ENCODE peak calls at places on chromosomes 2 and 18, in eight cellular contexts. Y is amniotic stem cell; Z is CD8-positive, alpha-beta memory T cell; L is ascending aorta; N is kidney epithelial cell; U is activated naive CD8-positive, alpha-beta T cell treated with anti-CD3 and anti-CD28 coated beads, Interleukin-2, amount 50 U/mL, for 24 hours; C is NB4; J is HFF-Myc. F is an unnamed sample.

GRCh38 chr2:237735762-237736161 is 62.8 kb upstream of the RBM44 start:
- DNase-seq in Y (no peak), Z (no peak), L (no peak), N (no peak), U (no peak), C (no peak), J (no peak), F (no peak)

GRCh38 chr18:43682196-43682595 is 404.9 kb upstream of the SYT4 start:
- DNase-seq in Y (no peak), Z (no peak), L (no peak), N (no peak), U (no peak), C (no peak), J (no peak), F (no peak)

GRCh38 chr18:9876867-9877654 is 8.7 kb upstream of the TXNDC2 start:
- DNase-seq in Y (peak), Z (no peak), L (peak), N (no peak), U (no peak), C (peak), J (peak), F (peak)

GRCh38 chr18:79515944-79516351 is 120.2 kb downstream of the NFATC1 start:
- DNase-seq in Y (no peak), Z (no peak), L (no peak), N (no peak), U (no peak), C (no peak), J (no peak), F (no peak)

GRCh38 chr18:23889907-23890306 is 124.6 kb upstream of the TTC39C start:
- DNase-seq in Y (no peak), Z (no peak), L (no peak), N (no peak), U (no peak), C (no peak), J (no peak), F (no peak)

GRCh38 chr2:133811409-133812125 is 243.3 kb upstream of the NCKAP5 start:
- DNase-seq in Y (no peak), Z (no peak), L (no peak), N (no peak), U (no peak), C (peak), J (no peak), F (peak)

GRCh38 chr2:100142393-100142792 is at the start of gene AFF3:
- DNase-seq in Y (no peak), Z (no peak), L (no peak), N (no peak), U (peak), C (peak), J (no peak), F (peak)

GRCh38 chr2:19176977-19177376 is 181.4 kb downstream of the OSR1 start:
- DNase-seq in Y (peak), Z (no peak), L (no peak), N (no peak), U (no peak), C (no peak), J (no peak), F (no peak)

GRCh38 chr2:21040468-21041377 is 3.1 kb downstream of the APOB start:
- DNase-seq in Y (no peak), Z (no peak), L (no peak), N (no peak), U (no peak), C (no peak), J (no peak), F (no peak)

GRCh38 chr2:181813963-181814565 is 77.5 kb upstream of the ITPRID2 start:
- DNase-seq in Y (no peak), Z (no peak), L (no peak), N (no peak), U (no peak), C (peak), J (peak), F (peak)

GRCh38 chr2:202185816-202186221 is 52.6 kb downstream of the SUMO1 start:
- DNase-seq in Y (no peak), Z (no peak), L (no peak), N (no peak), U (no peak), C (no peak), J (no peak), F (no peak)

GRCh38 chr2:173400760-173401159 is 46.1 kb downstream of the CDCA7 start:
- DNase-seq in Y (no peak), Z (no peak), L (no peak), N (no peak), U (no peak), C (peak), J (no peak), F (no peak)

GRCh38 chr2:60496475-60496874 is 57.0 kb downstream of the BCL11A start:
- DNase-seq in Y (no peak), Z (no peak), L (no peak), N (no peak), U (no peak), C (no peak), J (no peak), F (no peak)

GRCh38 chr2:237942512-237942897 is 24.3 kb upstream of the UBE2F start:
- DNase-seq in Y (no peak), Z (no peak), L (no peak), N (no peak), U (no peak), C (no peak), J (no peak), F (no peak)

GRCh38 chr2:43083278-43083677 is 143.1 kb downstream of the ZFP36L2 start:
- DNase-seq in Y (no peak), Z (no peak), L (no peak), N (no peak), U (no peak), C (no peak), J (no peak), F (no peak)

GRCh38 chr2:144183744-144184143 is 336.2 kb downstream of the ZEB2 start:
- DNase-seq in Y (peak), Z (peak), L (no peak), N (no peak), U (peak), C (peak), J (peak), F (peak)

GRCh38 chr2:133314761-133315160 is 253.5 kb downstream of the NCKAP5 start:
- DNase-seq in Y (no peak), Z (no peak), L (no peak), N (no peak), U (no peak), C (no peak), J (no peak), F (no peak)

GRCh38 chr18:28176933-28177827 is at the start of gene CDH2:
- DNase-seq in Y (peak), Z (no peak), L (peak), N (peak), U (no peak), C (no peak), J (peak), F (no peak)

GRCh38 chr2:70083344-70084156 is 3.7 kb upstream of the PCBP1 start:
- DNase-seq in Y (no peak), Z (no peak), L (peak), N (peak), U (peak), C (peak), J (no peak), F (peak)

GRCh38 chr2:233413046-233413445 is 58.8 kb downstream of the DGKD start:
- DNase-seq in Y (no peak), Z (no peak), L (peak), N (no peak), U (no peak), C (no peak), J (no peak), F (no peak)

GRCh38 chr2:112985090-112985489 is 7.3 kb downstream of the IL36G start:
- DNase-seq in Y (no peak), Z (no peak), L (no peak), N (no peak), U (no peak), C (no peak), J (no peak), F (no peak)

GRCh38 chr2:65351948-65352595 is 80.3 kb downstream of the SPRED2 start:
- DNase-seq in Y (no peak), Z (no peak), L (no peak), N (no peak), U (no peak), C (no peak), J (no peak), F (no peak)

GRCh38 chr2:24199968-24200590 is 25.2 kb downstream of the FAM228A start:
- DNase-seq in Y (no peak), Z (no peak), L (no peak), N (no peak), U (no peak), C (no peak), J (no peak), F (no peak)

GRCh38 chr2:29628078-29628765 is 293.2 kb downstream of the ALK start:
- DNase-seq in Y (no peak), Z (no peak), L (no peak), N (no peak), U (no peak), C (no peak), J (no peak), F (no peak)

GRCh38 chr2:235740821-235741220 is 247.0 kb downstream of the AGAP1 start:
- DNase-seq in Y (no peak), Z (no peak), L (no peak), N (no peak), U (no peak), C (peak), J (no peak), F (no peak)

GRCh38 chr2:178069551-178069950 is 3.0 kb downstream of the PDE11A start:
- DNase-seq in Y (no peak), Z (no peak), L (no peak), N (no peak), U (no peak), C (no peak), J (no peak), F (no peak)

GRCh38 chr18:70363861-70364260 is 75.0 kb downstream of the SOCS6 start:
- DNase-seq in Y (peak), Z (no peak), L (no peak), N (peak), U (no peak), C (peak), J (no peak), F (peak)

GRCh38 chr2:105391058-105391627 is 7.7 kb downstream of the FHL2 start:
- DNase-seq in Y (no peak), Z (no peak), L (peak), N (no peak), U (no peak), C (no peak), J (no peak), F (no peak)

GRCh38 chr18:61194726-61195125 is 138.5 kb upstream of the CDH20 start:
- DNase-seq in Y (no peak), Z (no peak), L (no peak), N (no peak), U (no peak), C (no peak), J (no peak), F (no peak)

GRCh38 chr2:212385241-212385640 is 153.4 kb downstream of the ERBB4 start:
- DNase-seq in Y (no peak), Z (no peak), L (no peak), N (no peak), U (no peak), C (no peak), J (no peak), F (no peak)

GRCh38 chr2:83055338-83056010 is 1403.6 kb downstream of the SUCLG1 start:
- DNase-seq in Y (peak), Z (no peak), L (no peak), N (peak), U (no peak), C (no peak), J (peak), F (peak)

GRCh38 chr2:2573658-2574293 is 242.7 kb upstream of the MYT1L start:
- DNase-seq in Y (no peak), Z (no peak), L (peak), N (no peak), U (no peak), C (peak), J (no peak), F (no peak)

GRCh38 chr2:28163627-28164279 is 228.9 kb upstream of the FOSL2 start:
- DNase-seq in Y (no peak), Z (no peak), L (no peak), N (no peak), U (no peak), C (no peak), J (no peak), F (no peak)

GRCh38 chr18:61502472-61502871 is 169.2 kb downstream of the CDH20 start:
- DNase-seq in Y (peak), Z (no peak), L (no peak), N (peak), U (peak), C (peak), J (peak), F (no peak)

GRCh38 chr2:239697765-239698164 is 296.9 kb upstream of the HDAC4 start:
- DNase-seq in Y (no peak), Z (no peak), L (peak), N (no peak), U (no peak), C (no peak), J (no peak), F (no peak)

GRCh38 chr2:134718956-134719814 is at the start of gene TMEM163:
- DNase-seq in Y (no peak), Z (no peak), L (no peak), N (no peak), U (peak), C (no peak), J (no peak), F (no peak)

GRCh38 chr18:54716586-54716985 is 111.7 kb upstream of the RAB27B start:
- DNase-seq in Y (no peak), Z (no peak), L (no peak), N (no peak), U (no peak), C (no peak), J (no peak), F (no peak)